ENCODE peak calls at places on chromosome 2, in eight cellular contexts. One of them, this sample, is unnamed.

GRCh38 chr2:229387815-229388214 is 116.7 kb upstream of the PID1 start:
- DNase-seq in CD4-positive, alpha-beta T cell: no peak
- DNase-seq in psoas muscle: no peak
- DNase-seq in HCT116: no peak
- DNase-seq in heart right ventricle: no peak
- DNase-seq in adrenal gland: no peak
- DNase-seq in activated T-helper 1 cell treated with Interleukin-2 at 50 U/mL for 16 hours: no peak
- DNase-seq in mammary epithelial cell: no peak
- DNase-seq in this sample: no peak

GRCh38 chr2:170815311-170815710 is 1.4 kb upstream of the GAD1 start:
- DNase-seq in HCT116: no peak
- DNase-seq in CD4-positive, alpha-beta T cell: no peak
- DNase-seq in mammary epithelial cell: no peak
- DNase-seq in adrenal gland: no peak
- DNase-seq in heart right ventricle: no peak
- DNase-seq in activated T-helper 1 cell treated with Interleukin-2 at 50 U/mL for 16 hours: no peak
- DNase-seq in psoas muscle: no peak
- DNase-seq in this sample: no peak

GRCh38 chr2:64207573-64207972 is 63.4 kb upstream of the PELI1 start:
- DNase-seq in HCT116: no peak
- DNase-seq in adrenal gland: no peak
- DNase-seq in activated T-helper 1 cell treated with Interleukin-2 at 50 U/mL for 16 hours: no peak
- DNase-seq in mammary epithelial cell: no peak
- DNase-seq in psoas muscle: no peak
- DNase-seq in CD4-positive, alpha-beta T cell: no peak
- DNase-seq in heart right ventricle: no peak
- DNase-seq in this sample: no peak

GRCh38 chr2:217248312-217248935 is 388.6 kb upstream of the TNP1 start:
- DNase-seq in heart right ventricle: peak
- DNase-seq in activated T-helper 1 cell treated with Interleukin-2 at 50 U/mL for 16 hours: no peak
- DNase-seq in CD4-positive, alpha-beta T cell: no peak
- DNase-seq in mammary epithelial cell: no peak
- DNase-seq in adrenal gland: no peak
- DNase-seq in HCT116: no peak
- DNase-seq in psoas muscle: peak
- DNase-seq in this sample: no peak

GRCh38 chr2:120747706-120748105 is 12.0 kb downstream of the GLI2 start:
- DNase-seq in activated T-helper 1 cell treated with Interleukin-2 at 50 U/mL for 16 hours: no peak
- DNase-seq in adrenal gland: no peak
- DNase-seq in psoas muscle: no peak
- DNase-seq in heart right ventricle: no peak
- DNase-seq in CD4-positive, alpha-beta T cell: no peak
- DNase-seq in HCT116: no peak
- DNase-seq in mammary epithelial cell: no peak
- DNase-seq in this sample: no peak

GRCh38 chr2:62654423-62654791 is 51.1 kb upstream of the EHBP1 start:
- DNase-seq in adrenal gland: no peak
- DNase-seq in CD4-positive, alpha-beta T cell: no peak
- DNase-seq in HCT116: no peak
- DNase-seq in psoas muscle: no peak
- DNase-seq in activated T-helper 1 cell treated with Interleukin-2 at 50 U/mL for 16 hours: no peak
- DNase-seq in heart right ventricle: no peak
- DNase-seq in mammary epithelial cell: peak
- DNase-seq in this sample: peak

GRCh38 chr2:9655441-9656269 is 24.9 kb upstream of the YWHAQ start:
- DNase-seq in psoas muscle: no peak
- DNase-seq in CD4-positive, alpha-beta T cell: no peak
- DNase-seq in activated T-helper 1 cell treated with Interleukin-2 at 50 U/mL for 16 hours: peak
- DNase-seq in adrenal gland: no peak
- DNase-seq in HCT116: no peak
- DNase-seq in heart right ventricle: no peak
- DNase-seq in mammary epithelial cell: peak
- DNase-seq in this sample: no peak

GRCh38 chr2:150860301-150860700 is 372.8 kb upstream of the RND3 start:
- DNase-seq in psoas muscle: no peak
- DNase-seq in CD4-positive, alpha-beta T cell: no peak
- DNase-seq in HCT116: no peak
- DNase-seq in heart right ventricle: no peak
- DNase-seq in mammary epithelial cell: peak
- DNase-seq in activated T-helper 1 cell treated with Interleukin-2 at 50 U/mL for 16 hours: no peak
- DNase-seq in adrenal gland: no peak
- DNase-seq in this sample: no peak

GRCh38 chr2:38037757-38038615 is 38.0 kb downstream of the CYP1B1 start:
- DNase-seq in psoas muscle: peak
- DNase-seq in heart right ventricle: peak
- DNase-seq in CD4-positive, alpha-beta T cell: no peak
- DNase-seq in adrenal gland: no peak
- DNase-seq in HCT116: no peak
- DNase-seq in mammary epithelial cell: peak
- DNase-seq in activated T-helper 1 cell treated with Interleukin-2 at 50 U/mL for 16 hours: no peak
- DNase-seq in this sample: peak

GRCh38 chr2:232438951-232439757 is 16.8 kb upstream of the ALPI start:
- DNase-seq in HCT116: no peak
- DNase-seq in psoas muscle: peak
- DNase-seq in activated T-helper 1 cell treated with Interleukin-2 at 50 U/mL for 16 hours: peak
- DNase-seq in mammary epithelial cell: no peak
- DNase-seq in adrenal gland: no peak
- DNase-seq in heart right ventricle: no peak
- DNase-seq in CD4-positive, alpha-beta T cell: peak
- DNase-seq in this sample: peak

This sample was measured in Calu3.